ENCODE peak calls at places on chromosomes 6 and 20, in seven cellular contexts. I is esophagus squamous epithelium, X is body of pancreas, F is uterus, K is tibial nerve, O is ovary, E is endothelial cell of umbilical vein. P is an unnamed sample.

GRCh38 chr6:16345449-16346330 is 107.3 kb downstream of the GMPR start:
- DNase-seq in I (no peak), X (no peak), F (peak), K (peak), O (no peak), E (peak), P (no peak)

GRCh38 chr20:59598625-59599310 is 5.6 kb upstream of the PHACTR3 start:
- DNase-seq in I (no peak), X (peak), F (no peak), K (no peak), O (no peak), E (peak), P (no peak)

GRCh38 chr20:8187740-8188139 is 55.7 kb downstream of the PLCB1 start:
- DNase-seq in I (no peak), X (no peak), F (no peak), K (no peak), O (no peak), E (no peak), P (no peak)

GRCh38 chr6:56292505-56293181 is 45.3 kb upstream of the COL21A1 start:
- DNase-seq in I (no peak), X (peak), F (no peak), K (peak), O (no peak), E (peak), P (no peak)

GRCh38 chr6:76677017-76677416 is 604.6 kb upstream of the IMPG1 start:
- DNase-seq in I (no peak), X (no peak), F (no peak), K (no peak), O (no peak), E (no peak), P (no peak)

GRCh38 chr20:59976196-59976847 is 18.1 kb downstream of the CDH26 start:
- DNase-seq in I (no peak), X (no peak), F (no peak), K (no peak), O (no peak), E (no peak), P (no peak)

GRCh38 chr6:133394630-133395029 is 153.5 kb downstream of the EYA4 start:
- DNase-seq in I (no peak), X (no peak), F (no peak), K (no peak), O (no peak), E (no peak), P (no peak)

GRCh38 chr20:19483309-19483708 is 270.9 kb downstream of the SLC24A3 start:
- DNase-seq in I (no peak), X (no peak), F (no peak), K (no peak), O (no peak), E (no peak), P (no peak)

GRCh38 chr6:16736856-16737255 is 24.4 kb downstream of the ATXN1 start:
- DNase-seq in I (no peak), X (no peak), F (no peak), K (no peak), O (no peak), E (peak), P (no peak)

GRCh38 chr6:100761841-100762240 is 119.3 kb downstream of the ASCC3 start:
- DNase-seq in I (no peak), X (no peak), F (no peak), K (no peak), O (no peak), E (no peak), P (no peak)

GRCh38 chr20:63416631-63417030 is 55.5 kb upstream of the CHRNA4 start:
- DNase-seq in I (no peak), X (no peak), F (no peak), K (no peak), O (no peak), E (no peak), P (no peak)

GRCh38 chr20:5825136-5825719 is 75.0 kb downstream of the SHLD1 start:
- DNase-seq in I (no peak), X (no peak), F (no peak), K (no peak), O (no peak), E (no peak), P (no peak)
- TF ChIP-seq CTCF in I (no peak), X (no peak), F (no peak), K (no peak), O (no peak), E (no peak), P (no peak)

DNA sequence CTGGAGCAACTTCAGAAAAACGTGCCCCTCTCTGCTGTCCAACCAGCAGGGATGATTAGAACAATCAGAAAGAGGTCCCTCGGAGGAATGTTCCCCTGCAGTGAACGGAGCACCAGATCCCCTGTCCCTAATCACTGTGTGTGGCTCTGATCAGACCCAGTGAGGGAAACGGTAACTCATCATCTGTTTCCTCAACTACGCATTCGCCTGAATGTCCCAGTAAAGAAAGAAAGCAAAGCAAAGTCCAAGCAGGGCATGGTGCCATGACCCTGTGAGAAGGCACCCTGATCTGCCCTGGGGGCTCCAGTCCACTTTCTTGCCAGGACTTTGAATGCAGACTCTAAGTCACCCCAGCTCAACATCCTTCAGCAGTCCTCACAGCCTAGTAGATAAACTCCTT is 149.1 kb downstream of the LY86 start:
- DNase-seq in I (no peak), X (no peak), F (no peak), K (no peak), O (no peak), E (no peak), P (no peak)
- H3K4me3 ChIP-seq in I (no peak), X (no peak), F (peak), K (no peak), O (peak), E (no peak), P (no peak)

GRCh38 chr6:32179746-32180405 is 1.7 kb downstream of the RNF5 start:
- DNase-seq in I (no peak), X (no peak), F (no peak), K (no peak), O (no peak), E (no peak), P (no peak)

GRCh38 chr6:32177182-32177787 is 920 bp upstream of the RNF5 start:
- DNase-seq in I (no peak), X (no peak), F (peak), K (no peak), O (no peak), E (no peak), P (no peak)

GRCh38 chr6:32176476-32177181 is 745 bp upstream of the AGPAT1 start:
- DNase-seq in I (no peak), X (no peak), F (no peak), K (no peak), O (no peak), E (no peak), P (no peak)

GRCh38 chr6:32178547-32179440 is 589 bp downstream of the RNF5 start:
- DNase-seq in I (no peak), X (no peak), F (no peak), K (no peak), O (no peak), E (peak), P (peak)

GRCh38 chr6:32177788-32178546 is at the start of gene RNF5:
- DNase-seq in I (peak), X (peak), F (peak), K (peak), O (peak), E (peak), P (peak)
- TF ChIP-seq POLR2A in I (peak), X (no peak), F (no peak), K (peak), O (peak), E (no peak), P (no peak)

DNA sequence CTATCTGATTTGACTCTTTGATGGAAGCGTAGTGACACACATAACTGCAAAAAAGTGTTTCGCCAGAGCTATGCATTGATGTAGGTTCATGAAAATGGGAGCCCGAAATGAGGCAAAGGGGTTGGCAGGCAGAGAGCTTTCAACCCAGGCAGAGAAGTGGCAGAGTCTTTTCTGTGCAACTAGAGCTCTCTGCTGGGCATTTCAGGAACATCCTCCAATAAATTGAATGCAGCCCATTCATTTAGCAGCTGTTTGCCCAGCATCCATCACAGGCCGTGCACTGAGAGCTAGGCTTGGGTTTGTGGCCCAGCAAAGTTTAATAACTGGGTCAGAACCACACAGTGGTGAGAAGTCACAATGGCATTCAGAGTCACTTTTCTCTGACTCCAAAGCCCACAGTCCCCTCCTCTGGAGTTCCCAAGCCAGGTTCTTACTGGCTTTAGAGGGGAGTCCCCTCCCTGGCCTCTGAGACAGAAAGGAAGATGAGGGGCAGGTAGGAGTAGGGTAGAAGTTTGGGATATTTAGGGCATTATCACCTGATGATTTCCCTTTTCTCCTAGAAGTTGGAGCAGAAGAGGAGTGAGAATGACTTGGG is 31.8 kb upstream of the ELMO2 start:
- DNase-seq in I (no peak), X (peak), F (no peak), K (no peak), O (no peak), E (peak), P (no peak)
- TF ChIP-seq CTCF in I (peak), X (peak), F (no peak), K (no peak), O (no peak), E (peak), P (no peak)

DNA sequence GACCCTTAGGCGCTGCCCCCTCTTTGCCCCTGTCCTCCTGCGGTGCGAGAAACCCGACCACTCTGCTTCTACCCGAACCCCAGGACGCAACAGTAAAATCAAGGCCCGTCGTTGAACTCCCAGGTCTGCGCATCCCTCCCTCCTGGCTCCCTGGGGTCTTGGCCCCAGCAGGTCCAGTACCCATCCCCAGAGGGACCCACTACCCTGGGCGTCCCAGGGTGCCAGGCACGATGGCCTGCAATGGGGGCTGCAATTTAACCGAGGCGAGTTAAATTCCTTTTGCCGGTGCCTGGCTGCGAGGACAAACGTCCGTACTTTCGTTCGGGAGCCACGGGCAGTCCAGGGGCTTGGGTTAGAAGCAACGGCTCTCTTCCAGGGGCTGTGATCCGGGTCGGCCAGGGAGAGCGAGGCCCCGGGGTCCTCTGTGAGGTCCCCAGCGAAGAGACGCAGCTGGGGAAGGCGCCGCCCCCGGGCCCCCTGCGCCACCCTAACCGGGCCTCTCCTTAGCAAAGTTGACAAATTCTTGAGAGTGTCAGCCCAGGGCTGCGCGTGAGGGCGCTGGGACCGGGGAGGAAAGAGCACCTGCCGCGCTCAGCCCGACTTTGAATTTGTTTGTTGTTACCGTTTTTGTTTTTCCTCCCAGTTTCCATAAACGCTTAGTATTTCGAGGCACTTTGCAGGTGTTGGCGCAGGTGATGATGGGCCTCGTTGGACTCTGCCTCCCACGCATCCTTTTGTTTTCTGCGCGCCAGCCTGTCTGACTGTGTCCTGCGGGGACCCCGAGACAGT is 6.1 kb downstream of the OLIG3 start:
- DNase-seq in I (no peak), X (no peak), F (no peak), K (no peak), O (no peak), E (no peak), P (no peak)
- H3K4me3 ChIP-seq in I (peak), X (no peak), F (no peak), K (no peak), O (no peak), E (no peak), P (no peak)

GRCh38 chr6:2855061-2855519 is 13.4 kb upstream of the SERPINB1 start:
- DNase-seq in I (no peak), X (no peak), F (no peak), K (no peak), O (no peak), E (peak), P (no peak)

GRCh38 chr6:2852514-2852855 is 10.8 kb upstream of the SERPINB1 start:
- DNase-seq in I (no peak), X (no peak), F (no peak), K (no peak), O (no peak), E (no peak), P (no peak)

GRCh38 chr6:2852921-2853322 is 11.3 kb upstream of the SERPINB1 start:
- DNase-seq in I (no peak), X (no peak), F (no peak), K (no peak), O (no peak), E (no peak), P (no peak)

GRCh38 chr6:2854394-2854982 is 12.8 kb upstream of the SERPINB1 start:
- DNase-seq in I (no peak), X (peak), F (no peak), K (no peak), O (no peak), E (peak), P (no peak)

DNA sequence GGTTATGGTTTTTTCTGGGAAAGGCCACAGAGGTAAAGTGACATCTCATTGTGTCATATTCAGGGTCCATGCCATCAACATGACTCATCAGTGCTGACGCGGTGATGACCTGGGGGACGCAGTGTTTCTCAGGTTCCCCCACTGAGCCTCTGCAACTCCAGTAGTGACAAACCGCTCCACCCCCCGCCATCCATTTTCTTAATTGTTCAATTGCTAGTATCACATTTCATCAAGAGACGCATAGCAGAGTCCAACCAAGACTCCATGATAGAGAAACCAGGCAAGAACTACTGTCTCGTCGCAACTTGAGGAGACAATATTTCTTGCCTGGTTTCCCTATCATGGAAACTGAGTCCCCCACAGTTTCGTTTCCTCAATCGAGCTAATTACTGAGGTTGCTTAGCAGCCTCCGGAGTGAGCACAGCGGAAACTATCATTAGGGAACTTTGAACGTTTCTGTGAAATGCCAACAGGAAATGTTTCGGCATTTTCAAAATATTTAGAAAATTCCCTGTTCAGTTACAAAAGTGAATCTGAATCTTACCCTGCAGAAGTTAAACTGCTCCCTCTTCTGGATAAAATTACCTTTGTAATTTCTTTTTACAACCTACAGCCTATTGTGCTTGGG is 12.2 kb upstream of the SERPINB1 start:
- DNase-seq in I (no peak), X (peak), F (peak), K (peak), O (no peak), E (peak), P (no peak)
- TF ChIP-seq POLR2A in I (no peak), X (no peak), F (no peak), K (no peak), O (no peak), E (no peak), P (no peak)

GRCh38 chr6:13926378-13926777 is 1.6 kb downstream of the RNF182 start:
- DNase-seq in I (no peak), X (no peak), F (no peak), K (no peak), O (no peak), E (no peak), P (no peak)

GRCh38 chr6:13924949-13925881 is at the start of gene RNF182:
- DNase-seq in I (no peak), X (no peak), F (no peak), K (no peak), O (no peak), E (peak), P (no peak)

GRCh38 chr6:13929196-13929595 is 4.4 kb downstream of the RNF182 start:
- DNase-seq in I (no peak), X (no peak), F (no peak), K (no peak), O (no peak), E (no peak), P (no peak)

GRCh38 chr6:13924146-13924948 is 405 bp upstream of the RNF182 start:
- DNase-seq in I (no peak), X (peak), F (peak), K (no peak), O (peak), E (peak), P (no peak)

GRCh38 chr6:13927203-13927602 is 2.5 kb downstream of the RNF182 start:
- DNase-seq in I (no peak), X (no peak), F (no peak), K (no peak), O (no peak), E (no peak), P (no peak)
- TF ChIP-seq CTCF in I (no peak), X (no peak), F (no peak), K (no peak), O (no peak), E (no peak), P (no peak)

P was measured in lower leg skin.